ENCODE peak calls at places on chromosomes 1 and 21, in four cellular contexts. U, S, Q and J are unnamed samples.

GRCh38 chr1:38611661-38612211 is 247.8 kb downstream of the RRAGC start:
- DNase-seq in U (no peak), S (no peak), Q (no peak), J (peak; percentile 50)

GRCh38 chr1:179380299-179380698 is 14.5 kb downstream of the AXDND1 start:
- DNase-seq in U (no peak), S (no peak), Q (no peak), J (no peak)

GRCh38 chr1:232599178-232600041 is 30.5 kb downstream of the SIPA1L2 start:
- DNase-seq in U (no peak), S (no peak), Q (no peak), J (no peak)

GRCh38 chr1:235640580-235640979 is 9.0 kb downstream of the GNG4 start:
- DNase-seq in U (no peak), S (no peak), Q (no peak), J (no peak)

GRCh38 chr1:233015965-233016364 is 65.6 kb downstream of the NTPCR start:
- DNase-seq in U (no peak), S (no peak), Q (no peak), J (no peak)

GRCh38 chr1:156489166-156489934 is 11.2 kb downstream of the MEF2D start:
- DNase-seq in U (no peak), S (no peak), Q (no peak), J (peak; percentile 78)

GRCh38 chr1:208980590-208980989 is 602.9 kb upstream of the CAMK1G start:
- DNase-seq in U (no peak), S (no peak), Q (no peak), J (no peak)

GRCh38 chr21:29938968-29939858 is 583 bp downstream of the GRIK1 start:
- DNase-seq in U (no peak), S (peak; percentile 4), Q (no peak), J (peak; percentile 74)

GRCh38 chr21:35520869-35521268 is 471.8 kb upstream of the RUNX1 start:
- DNase-seq in U (no peak), S (no peak), Q (no peak), J (no peak)

GRCh38 chr1:229758101-229759036 is 132.3 kb downstream of the URB2 start:
- DNase-seq in U (peak; percentile 61), S (no peak), Q (no peak), J (no peak)

GRCh38 chr1:46448109-46448911 is 41.3 kb upstream of the DMBX1 start:
- DNase-seq in U (no peak), S (no peak), Q (no peak), J (peak; percentile 83)

GRCh38 chr1:114755006-114755936 is 2.5 kb downstream of the CSDE1 start:
- DNase-seq in U (peak; percentile 58), S (no peak), Q (no peak), J (no peak)

GRCh38 chr1:109788695-109789521 is 25.2 kb upstream of the EPS8L3 start:
- DNase-seq in U (peak; percentile 84), S (no peak), Q (no peak), J (peak; percentile 75)

GRCh38 chr1:33169290-33170055 is 12.4 kb downstream of the TRIM62 start:
- DNase-seq in U (no peak), S (peak; percentile 43), Q (no peak), J (peak; percentile 93)

GRCh38 chr21:28641731-28642130 is 350.9 kb downstream of the LTN1 start:
- DNase-seq in U (no peak), S (no peak), Q (no peak), J (no peak)

GRCh38 chr1:33762099-33762830 is 101.6 kb upstream of the HMGB4 start:
- DNase-seq in U (no peak), S (no peak), Q (no peak), J (no peak)

GRCh38 chr1:98336472-98337118 is 324.9 kb upstream of the SNX7 start:
- DNase-seq in U (peak; percentile 33), S (no peak), Q (no peak), J (no peak)

GRCh38 chr1:219555031-219555667 is 57.8 kb downstream of the ZC3H11B start:
- DNase-seq in U (no peak), S (peak; percentile 50), Q (no peak), J (peak; percentile 72)

GRCh38 chr1:207995576-207995975 is 84.7 kb upstream of the CD34 start:
- DNase-seq in U (peak; percentile 17), S (no peak), Q (no peak), J (no peak)

GRCh38 chr21:41973861-41974751 is 20.3 kb upstream of the C2CD2 start:
- DNase-seq in U (no peak), S (peak; percentile 19), Q (peak; percentile 24), J (peak; percentile 77)

GRCh38 chr1:230262867-230263572 is 163.1 kb downstream of the PGBD5 start:
- DNase-seq in U (no peak), S (no peak), Q (no peak), J (no peak)

GRCh38 chr1:46423574-46424240 is 29.6 kb downstream of the FAAH start:
- DNase-seq in U (no peak), S (no peak), Q (no peak), J (peak; percentile 65)

GRCh38 chr1:162476620-162477019 is 21.0 kb upstream of the UHMK1 start:
- DNase-seq in U (no peak), S (no peak), Q (no peak), J (no peak)

GRCh38 chr1:205240118-205240517 is 12.4 kb downstream of the TMCC2 start:
- DNase-seq in U (no peak), S (no peak), Q (no peak), J (no peak)

GRCh38 chr1:181103404-181103803 is 14.9 kb downstream of the IER5 start:
- DNase-seq in U (no peak), S (no peak), Q (no peak), J (no peak)

GRCh38 chr1:162993866-162994265 is 75.3 kb upstream of the RGS4 start:
- DNase-seq in U (no peak), S (no peak), Q (no peak), J (no peak)

GRCh38 chr1:8367571-8368184 is 49.8 kb downstream of the SLC45A1 start:
- DNase-seq in U (no peak), S (no peak), Q (no peak), J (no peak)

GRCh38 chr21:36229181-36229580 is 72.6 kb downstream of the DOP1B start:
- DNase-seq in U (no peak), S (no peak), Q (no peak), J (peak; percentile 13)

GRCh38 chr1:64320899-64321624 is 117.6 kb downstream of the UBE2U start:
- DNase-seq in U (no peak), S (no peak), Q (no peak), J (no peak)

GRCh38 chr21:38361324-38361723 is 104.5 kb downstream of the KCNJ15 start:
- DNase-seq in U (no peak), S (no peak), Q (no peak), J (no peak)

GRCh38 chr21:44024895-44025353 is 12.8 kb downstream of the TRAPPC10 start:
- DNase-seq in U (no peak), S (peak; percentile 83), Q (no peak), J (peak; percentile 68)
- H3K4me1 ChIP-seq in U (no peaks in the 10 kb centered on the region), S (peaks cover 27% of the 10 kb centered on the region), Q (peaks cover 38% of the 10 kb centered on the region), J (peaks cover 16% of the 10 kb centered on the region)

GRCh38 chr1:15107052-15107687 is 46.4 kb upstream of the TMEM51 start:
- DNase-seq in U (no peak), S (no peak), Q (no peak), J (peak; percentile 25)

GRCh38 chr1:15110867-15111230 is 42.7 kb upstream of the TMEM51 start:
- DNase-seq in U (no peak), S (no peak), Q (no peak), J (peak; percentile 63)

GRCh38 chr1:15107897-15108296 is 45.6 kb upstream of the TMEM51 start:
- DNase-seq in U (no peak), S (no peak), Q (no peak), J (no peak)

GRCh38 chr1:15111597-15111996 is 42.0 kb upstream of the TMEM51 start:
- DNase-seq in U (no peak), S (no peak), Q (no peak), J (peak; percentile 29)

GRCh38 chr1:15110128-15110866 is 43.2 kb upstream of the TMEM51 start:
- DNase-seq in U (no peak), S (no peak), Q (no peak), J (peak; percentile 39)
- H3K4me1 ChIP-seq in U (no peaks in the 10 kb centered on the region), S (no peaks in the 10 kb centered on the region), Q (no peaks in the 10 kb centered on the region), J (no peaks in the 10 kb centered on the region)

GRCh38 chr1:26281971-26282693 is 2.2 kb downstream of the SH3BGRL3 start:
- DNase-seq in U (no peak), S (peak; percentile 54), Q (no peak), J (peak; percentile 76)
- H3K4me1 ChIP-seq in U (peaks cover 39% of the 10 kb centered on the region), S (peaks cover 7% of the 10 kb centered on the region), Q (peaks cover 34% of the 10 kb centered on the region), J (peaks cover 73% of the 10 kb centered on the region)

GRCh38 chr1:203799157-203799556 is 3.7 kb downstream of the ZBED6 start:
- DNase-seq in U (no peak), S (no peak), Q (peak; percentile 33), J (no peak)
- H3K4me1 ChIP-seq in U (peaks cover 16% of the 10 kb centered on the region), S (peaks cover 47% of the 10 kb centered on the region), Q (peaks cover 72% of the 10 kb centered on the region), J (peaks cover 35% of the 10 kb centered on the region)

DNA sequence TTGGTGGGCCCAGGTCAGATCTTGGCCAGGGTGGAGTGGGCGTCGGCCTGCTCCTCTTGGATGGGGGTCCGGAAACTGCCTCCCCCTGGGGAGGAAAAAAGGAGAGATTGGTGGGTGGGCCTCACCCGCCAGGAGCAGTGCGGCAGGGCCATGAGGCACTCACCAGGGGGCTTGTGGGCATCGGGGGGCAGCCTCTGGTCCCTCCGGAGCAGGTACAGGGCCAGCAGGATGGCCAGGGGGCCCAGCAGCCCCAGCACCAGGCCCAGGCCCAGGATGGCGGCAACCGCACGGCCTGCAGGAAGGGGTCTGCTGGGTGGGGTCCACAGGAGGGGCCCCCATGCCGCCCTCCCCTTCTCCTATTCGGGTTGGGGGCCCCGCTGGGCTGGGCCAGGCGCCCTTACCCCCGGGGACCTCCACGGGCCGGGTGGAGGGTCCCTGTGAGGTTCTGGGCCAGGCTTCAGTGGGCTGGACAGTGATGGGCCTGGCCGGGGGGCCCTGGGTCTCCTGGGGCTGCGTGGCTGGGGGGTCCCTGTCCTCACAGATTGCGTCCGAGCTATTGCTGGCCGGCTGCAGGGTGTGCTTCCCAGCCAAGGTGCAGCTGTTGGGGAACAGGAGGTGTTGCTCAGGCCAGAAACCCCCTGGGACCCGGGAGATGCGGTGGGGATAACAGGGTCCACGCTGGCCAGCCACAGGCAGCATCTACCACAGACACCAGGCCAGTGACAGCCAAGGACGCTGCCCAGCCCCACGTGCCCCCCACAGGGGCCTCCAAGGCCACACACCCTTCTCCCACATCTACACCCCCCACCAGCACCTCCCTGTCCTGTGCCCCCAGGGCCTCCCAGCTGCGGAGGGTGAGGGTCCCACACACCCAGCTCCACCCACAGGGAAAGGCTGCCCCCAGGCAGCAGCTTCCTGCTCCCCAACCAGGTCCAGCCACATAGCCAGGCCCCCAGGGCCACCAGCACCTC is 2.1 kb downstream of the TNFRSF4 start:
- DNase-seq in U (no peak), S (no peak), Q (no peak), J (peak; percentile 88)
- H3K4me1 ChIP-seq in U (peaks cover 11% of the 10 kb centered on the region), S (no peaks in the 10 kb centered on the region), Q (peaks cover 6% of the 10 kb centered on the region), J (peaks cover 13% of the 10 kb centered on the region)